ENCODE peak calls at places on chromosomes 4 and X, in four cellular contexts. One of them, this sample, is unnamed. For H3K4me1, the result is how much of the 10 kb centered on the place peaks cover.

GRCh38 chr4:121711263-121712000 is 14.7 kb upstream of the ANXA5 start:
- DNase-seq in HepG2: peak
- DNase-seq in K562: peak
- DNase-seq in GM12878: no peak
- DNase-seq in this sample: peak

GRCh38 chr4:74619931-74620702 is 174.2 kb downstream of the BTC start:
- DNase-seq in HepG2: no peak
- DNase-seq in K562: no peak
- DNase-seq in GM12878: no peak
- DNase-seq in this sample: no peak

GRCh38 chr4:41885456-41885855 is 49.8 kb upstream of the TMEM33 start:
- DNase-seq in HepG2: no peak
- DNase-seq in K562: no peak
- DNase-seq in GM12878: no peak
- DNase-seq in this sample: peak

GRCh38 chr4:73776363-73776762 is 36.0 kb downstream of the CXCL8 start:
- DNase-seq in HepG2: peak
- DNase-seq in K562: no peak
- DNase-seq in GM12878: no peak
- DNase-seq in this sample: no peak

GRCh38 chr4:88409206-88409605 is 30.6 kb downstream of the HERC6 start:
- DNase-seq in HepG2: no peak
- DNase-seq in K562: no peak
- DNase-seq in GM12878: no peak
- DNase-seq in this sample: no peak

GRCh38 chr4:102600689-102601088 is 99.5 kb downstream of the NFKB1 start:
- DNase-seq in HepG2: no peak
- DNase-seq in K562: no peak
- DNase-seq in GM12878: no peak
- DNase-seq in this sample: no peak

GRCh38 chr4:3111461-3111860 is 37.0 kb downstream of the HTT start:
- DNase-seq in HepG2: no peak
- DNase-seq in K562: no peak
- DNase-seq in GM12878: no peak
- DNase-seq in this sample: no peak

GRCh38 chr4:107035711-107036601 is at the start of gene DKK2:
- DNase-seq in HepG2: no peak
- DNase-seq in K562: no peak
- DNase-seq in GM12878: no peak
- DNase-seq in this sample: peak

GRCh38 chr4:1035510-1035909 is 24.1 kb downstream of the FGFRL1 start:
- DNase-seq in HepG2: peak
- DNase-seq in K562: no peak
- DNase-seq in GM12878: no peak
- DNase-seq in this sample: no peak

GRCh38 chr4:154507170-154507569 is 15.6 kb upstream of the DCHS2 start:
- DNase-seq in HepG2: no peak
- DNase-seq in K562: no peak
- DNase-seq in GM12878: no peak
- DNase-seq in this sample: no peak

GRCh38 chr4:154503598-154503997 is 12.0 kb upstream of the DCHS2 start:
- DNase-seq in HepG2: peak
- DNase-seq in K562: peak
- DNase-seq in GM12878: no peak
- DNase-seq in this sample: peak

GRCh38 chrX:13614154-13614553 is 38.8 kb upstream of the TCEANC start:
- DNase-seq in HepG2: no peak
- DNase-seq in K562: no peak
- DNase-seq in GM12878: no peak
- DNase-seq in this sample: no peak

GRCh38 chrX:132505116-132505515 is 16.3 kb upstream of the MBNL3 start:
- DNase-seq in HepG2: peak
- DNase-seq in K562: no peak
- DNase-seq in GM12878: no peak
- DNase-seq in this sample: no peak

GRCh38 chrX:155086202-155086840 is 15.0 kb downstream of the BRCC3 start:
- DNase-seq in HepG2: peak
- DNase-seq in K562: peak
- DNase-seq in GM12878: no peak
- DNase-seq in this sample: peak

GRCh38 chr4:107997001-107997788 is 7.5 kb downstream of the HADH start:
- DNase-seq in HepG2: no peak
- DNase-seq in K562: no peak
- DNase-seq in GM12878: no peak
- DNase-seq in this sample: no peak

GRCh38 chr4:155787113-155787710 is 28.4 kb downstream of the GUCY1B1 start:
- DNase-seq in HepG2: peak
- DNase-seq in K562: no peak
- DNase-seq in GM12878: peak
- DNase-seq in this sample: peak

GRCh38 chrX:44585866-44586265 is 43.2 kb upstream of the FUNDC1 start:
- DNase-seq in HepG2: no peak
- DNase-seq in K562: no peak
- DNase-seq in GM12878: no peak
- DNase-seq in this sample: no peak

GRCh38 chrX:38817004-38817703 is 15.9 kb downstream of the MID1IP1 start:
- DNase-seq in HepG2: no peak
- DNase-seq in K562: peak
- DNase-seq in GM12878: no peak
- DNase-seq in this sample: no peak

DNA sequence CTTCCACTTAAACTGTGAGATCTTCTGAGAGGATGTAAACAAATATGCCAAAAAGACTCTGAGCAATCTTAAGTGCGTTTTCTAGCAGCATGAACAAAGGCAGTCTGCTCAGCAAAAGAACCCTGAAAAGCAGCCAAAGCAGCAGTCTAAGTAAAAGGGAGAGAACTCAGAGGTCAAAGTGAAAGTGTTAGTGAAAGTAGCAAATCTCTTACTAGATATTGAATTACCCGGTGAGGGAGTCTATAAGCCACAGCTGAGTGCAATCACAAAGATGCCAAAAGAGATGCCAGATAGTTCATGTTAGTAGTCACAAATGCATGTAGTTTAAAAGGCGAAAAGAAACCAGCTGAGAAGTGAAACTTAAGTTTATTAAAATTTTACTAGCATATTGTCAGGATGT is 7.9 kb upstream of the GNRHR start:
- DNase-seq in HepG2: no peak
- DNase-seq in K562: no peak
- DNase-seq in GM12878: peak
- DNase-seq in this sample: no peak
- TF ChIP-seq FOXM1 in HepG2: no peak
- TF ChIP-seq FOXM1 in K562: no peak
- TF ChIP-seq FOXM1 in GM12878: no peak
- TF ChIP-seq FOXM1 in this sample: no peak

DNA sequence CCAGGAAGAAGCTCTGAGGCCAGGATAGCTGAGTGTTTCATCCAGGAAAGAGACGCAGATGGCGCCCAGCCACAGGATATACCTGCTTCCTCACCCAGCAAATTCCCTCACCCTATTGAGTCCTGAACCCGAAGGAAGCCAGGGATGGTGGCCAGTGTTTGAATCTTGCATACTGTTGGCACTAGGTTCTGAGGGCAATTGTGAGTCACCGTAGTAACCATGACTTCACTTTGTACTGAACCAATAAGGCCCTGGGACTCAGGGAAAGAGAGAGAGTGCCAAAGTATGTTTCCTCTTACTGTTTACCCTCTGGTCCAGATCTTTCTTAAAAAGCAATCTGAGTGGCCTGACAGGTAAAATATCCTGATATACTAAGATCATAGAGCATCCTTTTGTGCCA is 25.6 kb upstream of the SMIM10L2A start:
- DNase-seq in HepG2: no peak
- DNase-seq in K562: no peak
- DNase-seq in GM12878: no peak
- DNase-seq in this sample: no peak
- TF ChIP-seq CHD2 in HepG2: no peak
- TF ChIP-seq CHD2 in K562: no peak
- TF ChIP-seq CHD2 in GM12878: no peak
- TF ChIP-seq CHD2 in this sample: no peak

GRCh38 chr4:11701978-11702377 is 273.3 kb upstream of the HS3ST1 start:
- DNase-seq in HepG2: no peak
- DNase-seq in K562: no peak
- DNase-seq in GM12878: no peak
- DNase-seq in this sample: no peak
- H3K4me1 ChIP-seq in HepG2: under half
- H3K4me1 ChIP-seq in K562: under half
- H3K4me1 ChIP-seq in GM12878: under half
- H3K4me1 ChIP-seq in this sample: under half

DNA sequence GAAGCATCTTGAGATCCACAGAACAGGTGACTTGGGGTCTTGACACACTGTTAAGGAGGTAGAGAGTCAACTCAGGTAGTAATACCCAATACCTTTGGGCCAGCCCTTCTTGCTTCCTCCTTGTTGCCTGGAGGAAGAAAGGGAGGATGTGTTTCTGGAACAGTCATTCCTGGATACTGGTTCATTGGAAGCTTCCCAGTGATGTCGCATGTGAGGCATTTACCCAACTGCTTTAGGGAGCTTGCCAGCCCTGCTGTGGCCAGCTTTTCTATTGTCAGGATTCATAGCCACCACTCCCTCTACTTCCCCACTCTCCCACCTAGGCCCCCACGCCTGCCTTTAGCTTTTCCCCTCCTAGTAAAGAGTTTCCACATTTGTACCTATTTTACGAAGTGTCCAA is 310.3 kb upstream of the PRPS2 start:
- DNase-seq in HepG2: no peak
- DNase-seq in K562: no peak
- DNase-seq in GM12878: no peak
- DNase-seq in this sample: no peak
- TF ChIP-seq FOXM1 in HepG2: no peak
- TF ChIP-seq FOXM1 in K562: no peak
- TF ChIP-seq FOXM1 in GM12878: no peak
- TF ChIP-seq FOXM1 in this sample: no peak

GRCh38 chr4:146336413-146336807 is 122.1 kb downstream of the REELD1 start:
- DNase-seq in HepG2: peak
- DNase-seq in K562: no peak
- DNase-seq in GM12878: no peak
- DNase-seq in this sample: no peak

GRCh38 chr4:146333187-146333894 is 119.0 kb downstream of the REELD1 start:
- DNase-seq in HepG2: peak
- DNase-seq in K562: no peak
- DNase-seq in GM12878: peak
- DNase-seq in this sample: no peak

GRCh38 chr4:146333895-146334262 is 119.5 kb downstream of the REELD1 start:
- DNase-seq in HepG2: no peak
- DNase-seq in K562: no peak
- DNase-seq in GM12878: no peak
- DNase-seq in this sample: no peak

GRCh38 chr4:146335763-146336412 is 121.5 kb downstream of the REELD1 start:
- DNase-seq in HepG2: peak
- DNase-seq in K562: no peak
- DNase-seq in GM12878: no peak
- DNase-seq in this sample: no peak

GRCh38 chr4:146334862-146335449 is 120.6 kb downstream of the REELD1 start:
- DNase-seq in HepG2: no peak
- DNase-seq in K562: no peak
- DNase-seq in GM12878: no peak
- DNase-seq in this sample: no peak
- TF ChIP-seq CHD2 in HepG2: no peak
- TF ChIP-seq CHD2 in K562: no peak
- TF ChIP-seq CHD2 in GM12878: no peak
- TF ChIP-seq CHD2 in this sample: no peak

DNA sequence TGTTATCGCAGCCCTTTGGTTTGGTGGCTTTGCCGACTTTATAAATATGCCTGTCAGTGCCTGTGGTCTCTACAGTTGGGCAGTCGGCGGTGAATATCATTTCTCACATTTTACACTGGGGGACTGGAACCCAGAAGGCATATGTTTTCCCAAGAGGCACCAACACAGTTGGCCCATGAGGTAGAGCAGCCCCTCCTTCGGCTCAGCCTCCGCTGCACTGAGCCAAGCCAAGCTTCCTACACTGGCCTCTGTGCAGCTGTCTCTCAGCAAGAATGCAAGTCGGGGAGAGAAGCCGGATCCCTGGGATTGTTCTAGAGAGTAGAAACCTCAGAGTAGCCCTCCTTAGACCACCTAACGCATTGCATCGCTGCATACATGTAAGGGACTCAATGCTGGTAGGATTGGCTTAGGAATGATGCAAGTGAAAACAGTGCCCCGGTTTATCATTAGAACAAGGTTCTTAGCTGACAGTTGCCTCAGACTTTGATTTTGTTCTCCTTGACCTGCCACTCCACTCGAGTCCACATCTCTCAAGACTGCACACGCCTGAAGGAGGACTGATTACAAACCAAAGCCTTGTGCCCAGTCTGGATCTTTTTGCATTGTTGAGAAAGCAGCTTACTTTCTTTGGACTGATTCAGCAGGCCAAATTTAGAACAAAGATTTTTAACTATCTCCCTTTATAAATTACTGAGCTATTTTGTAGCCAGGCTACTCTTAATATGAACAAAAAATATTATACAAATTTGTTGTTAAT is 125.4 kb downstream of the PTTG2 start:
- DNase-seq in HepG2: no peak
- DNase-seq in K562: no peak
- DNase-seq in GM12878: no peak
- DNase-seq in this sample: no peak
- H3K4me1 ChIP-seq in HepG2: half or more
- H3K4me1 ChIP-seq in K562: under half
- H3K4me1 ChIP-seq in GM12878: under half
- H3K4me1 ChIP-seq in this sample: under half

GRCh38 chr4:176879370-176880116 is 86.8 kb upstream of the VEGFC start:
- DNase-seq in HepG2: no peak
- DNase-seq in K562: no peak
- DNase-seq in GM12878: no peak
- DNase-seq in this sample: no peak

GRCh38 chr4:176872461-176872860 is 79.7 kb upstream of the VEGFC start:
- DNase-seq in HepG2: no peak
- DNase-seq in K562: no peak
- DNase-seq in GM12878: no peak
- DNase-seq in this sample: no peak

GRCh38 chr4:176875026-176875425 is 82.3 kb upstream of the VEGFC start:
- DNase-seq in HepG2: no peak
- DNase-seq in K562: no peak
- DNase-seq in GM12878: no peak
- DNase-seq in this sample: no peak

DNA sequence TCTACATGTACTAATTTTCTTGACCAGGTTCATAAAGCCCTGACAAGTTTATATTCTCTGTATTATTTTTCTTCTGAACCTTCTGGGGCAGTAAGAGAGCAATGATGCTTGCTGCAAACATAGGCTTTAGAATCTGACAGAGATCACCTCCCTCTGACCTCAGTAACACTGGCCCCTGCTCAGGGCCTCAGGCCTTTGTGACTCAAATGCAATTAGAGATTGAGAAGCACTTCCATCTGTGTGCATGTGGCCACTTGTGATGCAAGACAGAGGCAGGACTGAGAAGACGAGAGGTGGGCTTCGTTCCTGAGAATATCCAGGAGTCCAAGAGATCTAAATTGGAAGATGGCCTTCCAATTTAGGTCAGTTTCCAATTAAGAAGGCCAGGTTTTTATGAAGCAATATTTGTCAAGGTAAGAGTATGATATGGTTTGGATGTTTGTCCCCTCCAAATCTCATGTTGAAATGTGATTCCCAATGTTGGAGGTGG is 82.8 kb upstream of the VEGFC start:
- DNase-seq in HepG2: no peak
- DNase-seq in K562: no peak
- DNase-seq in GM12878: no peak
- DNase-seq in this sample: no peak
- TF ChIP-seq FOXM1 in HepG2: no peak
- TF ChIP-seq FOXM1 in K562: no peak
- TF ChIP-seq FOXM1 in GM12878: no peak
- TF ChIP-seq FOXM1 in this sample: no peak

This sample was measured in SK-N-SH.